ENCODE peak calls at places on chromosomes 4 and X, in eight cellular contexts. One of them, this sample, is unnamed.

GRCh38 chrX:45011131-45011530 is 138.1 kb downstream of the KDM6A start:
- DNase-seq in choroid plexus epithelial cell: peak; percentile 58
- DNase-seq in astrocyte of the spinal cord: peak; percentile 55
- DNase-seq in stimulated activated CD4-positive, alpha-beta T cell treated with anti-CD3 and anti-CD28 coated beads, Interleukin-15, amount 100 ng/mL, for 24 hours: no peak
- DNase-seq in GM12892: no peak
- DNase-seq in HCEC 1CT: peak; percentile 78
- DNase-seq in dermis microvascular lymphatic vessel endothelial cell: no peak
- DNase-seq in NCI-H1436 treated with DMSO at 0.1 percent for 48 hours: no peak
- DNase-seq in this sample: no peak

GRCh38 chr4:2261110-2261852 is 628 bp downstream of the MXD4 start:
- DNase-seq in choroid plexus epithelial cell: peak; percentile 56
- DNase-seq in astrocyte of the spinal cord: no peak
- DNase-seq in stimulated activated CD4-positive, alpha-beta T cell treated with anti-CD3 and anti-CD28 coated beads, Interleukin-15, amount 100 ng/mL, for 24 hours: peak; percentile 71
- DNase-seq in GM12892: peak; percentile 61
- DNase-seq in HCEC 1CT: peak; percentile 35
- DNase-seq in dermis microvascular lymphatic vessel endothelial cell: peak; percentile 66
- DNase-seq in NCI-H1436 treated with DMSO at 0.1 percent for 48 hours: no peak
- DNase-seq in this sample: peak; percentile 20

GRCh38 chrX:141175786-141176185 is 1.1 kb downstream of the LDOC1 start:
- DNase-seq in choroid plexus epithelial cell: no peak
- DNase-seq in astrocyte of the spinal cord: no peak
- DNase-seq in stimulated activated CD4-positive, alpha-beta T cell treated with anti-CD3 and anti-CD28 coated beads, Interleukin-15, amount 100 ng/mL, for 24 hours: no peak
- DNase-seq in GM12892: no peak
- DNase-seq in HCEC 1CT: no peak
- DNase-seq in dermis microvascular lymphatic vessel endothelial cell: no peak
- DNase-seq in NCI-H1436 treated with DMSO at 0.1 percent for 48 hours: no peak
- DNase-seq in this sample: no peak

GRCh38 chrX:123990602-123991001 is 29.1 kb downstream of the STAG2 start:
- DNase-seq in choroid plexus epithelial cell: peak; percentile 15
- DNase-seq in astrocyte of the spinal cord: no peak
- DNase-seq in stimulated activated CD4-positive, alpha-beta T cell treated with anti-CD3 and anti-CD28 coated beads, Interleukin-15, amount 100 ng/mL, for 24 hours: no peak
- DNase-seq in GM12892: no peak
- DNase-seq in HCEC 1CT: no peak
- DNase-seq in dermis microvascular lymphatic vessel endothelial cell: no peak
- DNase-seq in NCI-H1436 treated with DMSO at 0.1 percent for 48 hours: no peak
- DNase-seq in this sample: no peak

GRCh38 chr4:155582971-155583437 is 83.6 kb upstream of the GUCY1A1 start:
- DNase-seq in choroid plexus epithelial cell: peak; percentile 57
- DNase-seq in astrocyte of the spinal cord: peak; percentile 53
- DNase-seq in stimulated activated CD4-positive, alpha-beta T cell treated with anti-CD3 and anti-CD28 coated beads, Interleukin-15, amount 100 ng/mL, for 24 hours: no peak
- DNase-seq in GM12892: no peak
- DNase-seq in HCEC 1CT: peak; percentile 22
- DNase-seq in dermis microvascular lymphatic vessel endothelial cell: peak; percentile 8
- DNase-seq in NCI-H1436 treated with DMSO at 0.1 percent for 48 hours: no peak
- DNase-seq in this sample: peak; percentile 57

GRCh38 chr4:99856166-99856565 is 38.1 kb downstream of the LAMTOR3 start:
- DNase-seq in choroid plexus epithelial cell: peak; percentile 56
- DNase-seq in astrocyte of the spinal cord: no peak
- DNase-seq in stimulated activated CD4-positive, alpha-beta T cell treated with anti-CD3 and anti-CD28 coated beads, Interleukin-15, amount 100 ng/mL, for 24 hours: peak; percentile 30
- DNase-seq in GM12892: no peak
- DNase-seq in HCEC 1CT: peak; percentile 27
- DNase-seq in dermis microvascular lymphatic vessel endothelial cell: peak; percentile 6
- DNase-seq in NCI-H1436 treated with DMSO at 0.1 percent for 48 hours: no peak
- DNase-seq in this sample: no peak

GRCh38 chrX:39196192-39197102 is 395.2 kb downstream of the MID1IP1 start:
- DNase-seq in choroid plexus epithelial cell: peak; percentile 43
- DNase-seq in astrocyte of the spinal cord: peak; percentile 59
- DNase-seq in stimulated activated CD4-positive, alpha-beta T cell treated with anti-CD3 and anti-CD28 coated beads, Interleukin-15, amount 100 ng/mL, for 24 hours: peak; percentile 65
- DNase-seq in GM12892: peak; percentile 10
- DNase-seq in HCEC 1CT: no peak
- DNase-seq in dermis microvascular lymphatic vessel endothelial cell: no peak
- DNase-seq in NCI-H1436 treated with DMSO at 0.1 percent for 48 hours: peak; percentile 72
- DNase-seq in this sample: peak; percentile 20

GRCh38 chrX:32116047-32116446 is 1044.2 kb upstream of the FTHL17 start:
- DNase-seq in choroid plexus epithelial cell: peak; percentile 0
- DNase-seq in astrocyte of the spinal cord: no peak
- DNase-seq in stimulated activated CD4-positive, alpha-beta T cell treated with anti-CD3 and anti-CD28 coated beads, Interleukin-15, amount 100 ng/mL, for 24 hours: no peak
- DNase-seq in GM12892: no peak
- DNase-seq in HCEC 1CT: no peak
- DNase-seq in dermis microvascular lymphatic vessel endothelial cell: no peak
- DNase-seq in NCI-H1436 treated with DMSO at 0.1 percent for 48 hours: no peak
- DNase-seq in this sample: no peak

GRCh38 chr4:185171373-185172071 is 28.5 kb downstream of the SLC25A4 start:
- DNase-seq in choroid plexus epithelial cell: no peak
- DNase-seq in astrocyte of the spinal cord: no peak
- DNase-seq in stimulated activated CD4-positive, alpha-beta T cell treated with anti-CD3 and anti-CD28 coated beads, Interleukin-15, amount 100 ng/mL, for 24 hours: no peak
- DNase-seq in GM12892: no peak
- DNase-seq in HCEC 1CT: no peak
- DNase-seq in dermis microvascular lymphatic vessel endothelial cell: no peak
- DNase-seq in NCI-H1436 treated with DMSO at 0.1 percent for 48 hours: no peak
- DNase-seq in this sample: no peak

GRCh38 chr4:169327951-169328350 is 57.2 kb upstream of the SH3RF1 start:
- DNase-seq in choroid plexus epithelial cell: no peak
- DNase-seq in astrocyte of the spinal cord: no peak
- DNase-seq in stimulated activated CD4-positive, alpha-beta T cell treated with anti-CD3 and anti-CD28 coated beads, Interleukin-15, amount 100 ng/mL, for 24 hours: no peak
- DNase-seq in GM12892: no peak
- DNase-seq in HCEC 1CT: no peak
- DNase-seq in dermis microvascular lymphatic vessel endothelial cell: no peak
- DNase-seq in NCI-H1436 treated with DMSO at 0.1 percent for 48 hours: no peak
- DNase-seq in this sample: no peak

GRCh38 chrX:7996414-7996813 is 69.2 kb upstream of the PNPLA4 start:
- DNase-seq in choroid plexus epithelial cell: peak; percentile 54
- DNase-seq in astrocyte of the spinal cord: peak; percentile 35
- DNase-seq in stimulated activated CD4-positive, alpha-beta T cell treated with anti-CD3 and anti-CD28 coated beads, Interleukin-15, amount 100 ng/mL, for 24 hours: peak; percentile 31
- DNase-seq in GM12892: no peak
- DNase-seq in HCEC 1CT: no peak
- DNase-seq in dermis microvascular lymphatic vessel endothelial cell: peak; percentile 33
- DNase-seq in NCI-H1436 treated with DMSO at 0.1 percent for 48 hours: no peak
- DNase-seq in this sample: no peak

GRCh38 chr4:127400736-127401346 is 231.9 kb upstream of the INTU start:
- DNase-seq in choroid plexus epithelial cell: peak; percentile 92
- DNase-seq in astrocyte of the spinal cord: peak; percentile 85
- DNase-seq in stimulated activated CD4-positive, alpha-beta T cell treated with anti-CD3 and anti-CD28 coated beads, Interleukin-15, amount 100 ng/mL, for 24 hours: peak; percentile 59
- DNase-seq in GM12892: no peak
- DNase-seq in HCEC 1CT: peak; percentile 45
- DNase-seq in dermis microvascular lymphatic vessel endothelial cell: peak; percentile 76
- DNase-seq in NCI-H1436 treated with DMSO at 0.1 percent for 48 hours: no peak
- DNase-seq in this sample: peak; percentile 26

GRCh38 chr4:151940926-151941617 is 180.3 kb upstream of the GATB start:
- DNase-seq in choroid plexus epithelial cell: no peak
- DNase-seq in astrocyte of the spinal cord: no peak
- DNase-seq in stimulated activated CD4-positive, alpha-beta T cell treated with anti-CD3 and anti-CD28 coated beads, Interleukin-15, amount 100 ng/mL, for 24 hours: no peak
- DNase-seq in GM12892: no peak
- DNase-seq in HCEC 1CT: no peak
- DNase-seq in dermis microvascular lymphatic vessel endothelial cell: no peak
- DNase-seq in NCI-H1436 treated with DMSO at 0.1 percent for 48 hours: no peak
- DNase-seq in this sample: no peak

GRCh38 chr4:141389649-141390048 is 169.0 kb downstream of the ZNF330 start:
- DNase-seq in choroid plexus epithelial cell: no peak
- DNase-seq in astrocyte of the spinal cord: peak; percentile 27
- DNase-seq in stimulated activated CD4-positive, alpha-beta T cell treated with anti-CD3 and anti-CD28 coated beads, Interleukin-15, amount 100 ng/mL, for 24 hours: no peak
- DNase-seq in GM12892: no peak
- DNase-seq in HCEC 1CT: no peak
- DNase-seq in dermis microvascular lymphatic vessel endothelial cell: peak; percentile 11
- DNase-seq in NCI-H1436 treated with DMSO at 0.1 percent for 48 hours: no peak
- DNase-seq in this sample: no peak

GRCh38 chr4:21856754-21857153 is 91.8 kb downstream of the KCNIP4 start:
- DNase-seq in choroid plexus epithelial cell: no peak
- DNase-seq in astrocyte of the spinal cord: no peak
- DNase-seq in stimulated activated CD4-positive, alpha-beta T cell treated with anti-CD3 and anti-CD28 coated beads, Interleukin-15, amount 100 ng/mL, for 24 hours: no peak
- DNase-seq in GM12892: no peak
- DNase-seq in HCEC 1CT: no peak
- DNase-seq in dermis microvascular lymphatic vessel endothelial cell: no peak
- DNase-seq in NCI-H1436 treated with DMSO at 0.1 percent for 48 hours: no peak
- DNase-seq in this sample: no peak

GRCh38 chr4:25002679-25003078 is 28.1 kb downstream of the LGI2 start:
- DNase-seq in choroid plexus epithelial cell: no peak
- DNase-seq in astrocyte of the spinal cord: no peak
- DNase-seq in stimulated activated CD4-positive, alpha-beta T cell treated with anti-CD3 and anti-CD28 coated beads, Interleukin-15, amount 100 ng/mL, for 24 hours: no peak
- DNase-seq in GM12892: no peak
- DNase-seq in HCEC 1CT: no peak
- DNase-seq in dermis microvascular lymphatic vessel endothelial cell: peak; percentile 80
- DNase-seq in NCI-H1436 treated with DMSO at 0.1 percent for 48 hours: no peak
- DNase-seq in this sample: no peak

GRCh38 chr4:153222790-153223417 is 18.7 kb downstream of the TRIM2 start:
- DNase-seq in choroid plexus epithelial cell: peak; percentile 48
- DNase-seq in astrocyte of the spinal cord: peak; percentile 52
- DNase-seq in stimulated activated CD4-positive, alpha-beta T cell treated with anti-CD3 and anti-CD28 coated beads, Interleukin-15, amount 100 ng/mL, for 24 hours: peak; percentile 44
- DNase-seq in GM12892: peak; percentile 33
- DNase-seq in HCEC 1CT: peak; percentile 9
- DNase-seq in dermis microvascular lymphatic vessel endothelial cell: peak; percentile 69
- DNase-seq in NCI-H1436 treated with DMSO at 0.1 percent for 48 hours: no peak
- DNase-seq in this sample: no peak

GRCh38 chr4:82630079-82630478 is 68.3 kb upstream of the TMEM150C start:
- DNase-seq in choroid plexus epithelial cell: no peak
- DNase-seq in astrocyte of the spinal cord: no peak
- DNase-seq in stimulated activated CD4-positive, alpha-beta T cell treated with anti-CD3 and anti-CD28 coated beads, Interleukin-15, amount 100 ng/mL, for 24 hours: no peak
- DNase-seq in GM12892: no peak
- DNase-seq in HCEC 1CT: no peak
- DNase-seq in dermis microvascular lymphatic vessel endothelial cell: no peak
- DNase-seq in NCI-H1436 treated with DMSO at 0.1 percent for 48 hours: no peak
- DNase-seq in this sample: no peak

GRCh38 chrX:131789664-131790063 is 233.4 kb upstream of the STK26 start:
- DNase-seq in choroid plexus epithelial cell: no peak
- DNase-seq in astrocyte of the spinal cord: no peak
- DNase-seq in stimulated activated CD4-positive, alpha-beta T cell treated with anti-CD3 and anti-CD28 coated beads, Interleukin-15, amount 100 ng/mL, for 24 hours: no peak
- DNase-seq in GM12892: no peak
- DNase-seq in HCEC 1CT: no peak
- DNase-seq in dermis microvascular lymphatic vessel endothelial cell: no peak
- DNase-seq in NCI-H1436 treated with DMSO at 0.1 percent for 48 hours: no peak
- DNase-seq in this sample: no peak

GRCh38 chr4:40990202-40990898 is 224.0 kb downstream of the APBB2 start:
- DNase-seq in choroid plexus epithelial cell: peak; percentile 97
- DNase-seq in astrocyte of the spinal cord: peak; percentile 93
- DNase-seq in stimulated activated CD4-positive, alpha-beta T cell treated with anti-CD3 and anti-CD28 coated beads, Interleukin-15, amount 100 ng/mL, for 24 hours: no peak
- DNase-seq in GM12892: no peak
- DNase-seq in HCEC 1CT: peak; percentile 93
- DNase-seq in dermis microvascular lymphatic vessel endothelial cell: peak; percentile 78
- DNase-seq in NCI-H1436 treated with DMSO at 0.1 percent for 48 hours: no peak
- DNase-seq in this sample: no peak

GRCh38 chrX:137945470-137945869 is 379.5 kb downstream of the ZIC3 start:
- DNase-seq in choroid plexus epithelial cell: no peak
- DNase-seq in astrocyte of the spinal cord: no peak
- DNase-seq in stimulated activated CD4-positive, alpha-beta T cell treated with anti-CD3 and anti-CD28 coated beads, Interleukin-15, amount 100 ng/mL, for 24 hours: no peak
- DNase-seq in GM12892: no peak
- DNase-seq in HCEC 1CT: no peak
- DNase-seq in dermis microvascular lymphatic vessel endothelial cell: no peak
- DNase-seq in NCI-H1436 treated with DMSO at 0.1 percent for 48 hours: no peak
- DNase-seq in this sample: no peak

GRCh38 chr4:35684755-35685154 is 559.6 kb downstream of the ARAP2 start:
- DNase-seq in choroid plexus epithelial cell: no peak
- DNase-seq in astrocyte of the spinal cord: no peak
- DNase-seq in stimulated activated CD4-positive, alpha-beta T cell treated with anti-CD3 and anti-CD28 coated beads, Interleukin-15, amount 100 ng/mL, for 24 hours: no peak
- DNase-seq in GM12892: no peak
- DNase-seq in HCEC 1CT: no peak
- DNase-seq in dermis microvascular lymphatic vessel endothelial cell: no peak
- DNase-seq in NCI-H1436 treated with DMSO at 0.1 percent for 48 hours: no peak
- DNase-seq in this sample: no peak

GRCh38 chr4:139457318-139457717 is 3.4 kb downstream of the RAB33B start:
- DNase-seq in choroid plexus epithelial cell: no peak
- DNase-seq in astrocyte of the spinal cord: no peak
- DNase-seq in stimulated activated CD4-positive, alpha-beta T cell treated with anti-CD3 and anti-CD28 coated beads, Interleukin-15, amount 100 ng/mL, for 24 hours: no peak
- DNase-seq in GM12892: no peak
- DNase-seq in HCEC 1CT: no peak
- DNase-seq in dermis microvascular lymphatic vessel endothelial cell: peak; percentile 41
- DNase-seq in NCI-H1436 treated with DMSO at 0.1 percent for 48 hours: no peak
- DNase-seq in this sample: no peak

GRCh38 chr4:92952426-92952825 is 648.7 kb downstream of the GRID2 start:
- DNase-seq in choroid plexus epithelial cell: no peak
- DNase-seq in astrocyte of the spinal cord: no peak
- DNase-seq in stimulated activated CD4-positive, alpha-beta T cell treated with anti-CD3 and anti-CD28 coated beads, Interleukin-15, amount 100 ng/mL, for 24 hours: no peak
- DNase-seq in GM12892: no peak
- DNase-seq in HCEC 1CT: no peak
- DNase-seq in dermis microvascular lymphatic vessel endothelial cell: no peak
- DNase-seq in NCI-H1436 treated with DMSO at 0.1 percent for 48 hours: no peak
- DNase-seq in this sample: no peak

GRCh38 chr4:22991576-22991975 is 298.8 kb downstream of the GBA3 start:
- DNase-seq in choroid plexus epithelial cell: no peak
- DNase-seq in astrocyte of the spinal cord: no peak
- DNase-seq in stimulated activated CD4-positive, alpha-beta T cell treated with anti-CD3 and anti-CD28 coated beads, Interleukin-15, amount 100 ng/mL, for 24 hours: no peak
- DNase-seq in GM12892: no peak
- DNase-seq in HCEC 1CT: no peak
- DNase-seq in dermis microvascular lymphatic vessel endothelial cell: no peak
- DNase-seq in NCI-H1436 treated with DMSO at 0.1 percent for 48 hours: no peak
- DNase-seq in this sample: no peak

GRCh38 chr4:2834001-2834921 is 9.4 kb upstream of the ADD1 start:
- DNase-seq in choroid plexus epithelial cell: no peak
- DNase-seq in astrocyte of the spinal cord: no peak
- DNase-seq in stimulated activated CD4-positive, alpha-beta T cell treated with anti-CD3 and anti-CD28 coated beads, Interleukin-15, amount 100 ng/mL, for 24 hours: no peak
- DNase-seq in GM12892: peak; percentile 13
- DNase-seq in HCEC 1CT: no peak
- DNase-seq in dermis microvascular lymphatic vessel endothelial cell: no peak
- DNase-seq in NCI-H1436 treated with DMSO at 0.1 percent for 48 hours: no peak
- DNase-seq in this sample: no peak

GRCh38 chrX:13167444-13168207 is 123.2 kb upstream of the FAM9C start:
- DNase-seq in choroid plexus epithelial cell: peak; percentile 60
- DNase-seq in astrocyte of the spinal cord: peak; percentile 43
- DNase-seq in stimulated activated CD4-positive, alpha-beta T cell treated with anti-CD3 and anti-CD28 coated beads, Interleukin-15, amount 100 ng/mL, for 24 hours: peak; percentile 33
- DNase-seq in GM12892: no peak
- DNase-seq in HCEC 1CT: no peak
- DNase-seq in dermis microvascular lymphatic vessel endothelial cell: peak; percentile 76
- DNase-seq in NCI-H1436 treated with DMSO at 0.1 percent for 48 hours: no peak
- DNase-seq in this sample: no peak

GRCh38 chr4:96146686-96147085 is 306.8 kb downstream of the PDHA2 start:
- DNase-seq in choroid plexus epithelial cell: peak; percentile 49
- DNase-seq in astrocyte of the spinal cord: peak; percentile 74
- DNase-seq in stimulated activated CD4-positive, alpha-beta T cell treated with anti-CD3 and anti-CD28 coated beads, Interleukin-15, amount 100 ng/mL, for 24 hours: no peak
- DNase-seq in GM12892: no peak
- DNase-seq in HCEC 1CT: no peak
- DNase-seq in dermis microvascular lymphatic vessel endothelial cell: no peak
- DNase-seq in NCI-H1436 treated with DMSO at 0.1 percent for 48 hours: no peak
- DNase-seq in this sample: no peak

GRCh38 chr4:15459706-15460105 is 10.0 kb upstream of the CC2D2A start:
- DNase-seq in choroid plexus epithelial cell: no peak
- DNase-seq in astrocyte of the spinal cord: no peak
- DNase-seq in stimulated activated CD4-positive, alpha-beta T cell treated with anti-CD3 and anti-CD28 coated beads, Interleukin-15, amount 100 ng/mL, for 24 hours: no peak
- DNase-seq in GM12892: no peak
- DNase-seq in HCEC 1CT: no peak
- DNase-seq in dermis microvascular lymphatic vessel endothelial cell: no peak
- DNase-seq in NCI-H1436 treated with DMSO at 0.1 percent for 48 hours: no peak
- DNase-seq in this sample: no peak

GRCh38 chr4:57037982-57038604 is 59.4 kb downstream of the POLR2B start:
- DNase-seq in choroid plexus epithelial cell: peak; percentile 73
- DNase-seq in astrocyte of the spinal cord: peak; percentile 54
- DNase-seq in stimulated activated CD4-positive, alpha-beta T cell treated with anti-CD3 and anti-CD28 coated beads, Interleukin-15, amount 100 ng/mL, for 24 hours: peak; percentile 54
- DNase-seq in GM12892: peak; percentile 15
- DNase-seq in HCEC 1CT: peak; percentile 31
- DNase-seq in dermis microvascular lymphatic vessel endothelial cell: peak; percentile 57
- DNase-seq in NCI-H1436 treated with DMSO at 0.1 percent for 48 hours: no peak
- DNase-seq in this sample: peak; percentile 8

GRCh38 chr4:2799971-2800690 is 7.2 kb downstream of the SH3BP2 start:
- DNase-seq in choroid plexus epithelial cell: peak; percentile 30
- DNase-seq in astrocyte of the spinal cord: no peak
- DNase-seq in stimulated activated CD4-positive, alpha-beta T cell treated with anti-CD3 and anti-CD28 coated beads, Interleukin-15, amount 100 ng/mL, for 24 hours: no peak
- DNase-seq in GM12892: no peak
- DNase-seq in HCEC 1CT: no peak
- DNase-seq in dermis microvascular lymphatic vessel endothelial cell: no peak
- DNase-seq in NCI-H1436 treated with DMSO at 0.1 percent for 48 hours: no peak
- DNase-seq in this sample: no peak

GRCh38 chr4:6152879-6153705 is 47.3 kb downstream of the JAKMIP1 start:
- DNase-seq in choroid plexus epithelial cell: no peak
- DNase-seq in astrocyte of the spinal cord: no peak
- DNase-seq in stimulated activated CD4-positive, alpha-beta T cell treated with anti-CD3 and anti-CD28 coated beads, Interleukin-15, amount 100 ng/mL, for 24 hours: no peak
- DNase-seq in GM12892: no peak
- DNase-seq in HCEC 1CT: no peak
- DNase-seq in dermis microvascular lymphatic vessel endothelial cell: no peak
- DNase-seq in NCI-H1436 treated with DMSO at 0.1 percent for 48 hours: no peak
- DNase-seq in this sample: no peak

GRCh38 chr4:152929888-152930287 is 6.2 kb upstream of the FHDC1 start:
- DNase-seq in choroid plexus epithelial cell: no peak
- DNase-seq in astrocyte of the spinal cord: no peak
- DNase-seq in stimulated activated CD4-positive, alpha-beta T cell treated with anti-CD3 and anti-CD28 coated beads, Interleukin-15, amount 100 ng/mL, for 24 hours: no peak
- DNase-seq in GM12892: no peak
- DNase-seq in HCEC 1CT: no peak
- DNase-seq in dermis microvascular lymphatic vessel endothelial cell: no peak
- DNase-seq in NCI-H1436 treated with DMSO at 0.1 percent for 48 hours: no peak
- DNase-seq in this sample: no peak

GRCh38 chr4:100257567-100257966 is 67.3 kb upstream of the DDIT4L start:
- DNase-seq in choroid plexus epithelial cell: no peak
- DNase-seq in astrocyte of the spinal cord: no peak
- DNase-seq in stimulated activated CD4-positive, alpha-beta T cell treated with anti-CD3 and anti-CD28 coated beads, Interleukin-15, amount 100 ng/mL, for 24 hours: no peak
- DNase-seq in GM12892: no peak
- DNase-seq in HCEC 1CT: no peak
- DNase-seq in dermis microvascular lymphatic vessel endothelial cell: no peak
- DNase-seq in NCI-H1436 treated with DMSO at 0.1 percent for 48 hours: no peak
- DNase-seq in this sample: no peak

This sample was measured in NCI-H2029.